ENCODE peak calls at places on chromosomes 3 and 15, in five cellular contexts. One of them, this sample, is unnamed.

GRCh38 chr3:142180761-142181362 is 31.5 kb upstream of the TFDP2 start:
- DNase-seq in IMR-90: peak; percentile 34
- DNase-seq in fibroblast of mammary gland: peak; percentile 51
- DNase-seq in astrocyte: peak; percentile 9
- DNase-seq in GM12865: peak; percentile 52
- DNase-seq in this sample: peak; percentile 30

GRCh38 chr3:172808969-172809546 is 58.5 kb downstream of the ECT2 start:
- DNase-seq in GM12865: peak; percentile 25
- DNase-seq in IMR-90: peak; percentile 61
- DNase-seq in astrocyte: peak; percentile 35
- DNase-seq in fibroblast of mammary gland: peak; percentile 61
- DNase-seq in this sample: peak; percentile 59

GRCh38 chr3:76065975-76066374 is 280.6 kb upstream of the ZNF717 start:
- DNase-seq in IMR-90: peak; percentile 30
- DNase-seq in fibroblast of mammary gland: peak; percentile 32
- DNase-seq in GM12865: no peak
- DNase-seq in astrocyte: peak; percentile 26
- DNase-seq in this sample: no peak

GRCh38 chr3:108117245-108117644 is 26.4 kb upstream of the CD47 start:
- DNase-seq in IMR-90: peak; percentile 51
- DNase-seq in GM12865: no peak
- DNase-seq in astrocyte: no peak
- DNase-seq in fibroblast of mammary gland: peak; percentile 15
- DNase-seq in this sample: peak; percentile 22

GRCh38 chr15:90959894-90960293 is 5.2 kb downstream of the RCCD1 start:
- DNase-seq in IMR-90: peak; percentile 18
- DNase-seq in astrocyte: no peak
- DNase-seq in fibroblast of mammary gland: no peak
- DNase-seq in GM12865: no peak
- DNase-seq in this sample: peak; percentile 83

GRCh38 chr3:172313671-172314070 is 134.6 kb downstream of the GHSR start:
- DNase-seq in astrocyte: peak; percentile 22
- DNase-seq in fibroblast of mammary gland: no peak
- DNase-seq in IMR-90: peak; percentile 16
- DNase-seq in GM12865: no peak
- DNase-seq in this sample: no peak

GRCh38 chr3:177111541-177111949 is 85.7 kb downstream of the TBL1XR1 start:
- DNase-seq in astrocyte: no peak
- DNase-seq in GM12865: no peak
- DNase-seq in IMR-90: no peak
- DNase-seq in fibroblast of mammary gland: no peak
- DNase-seq in this sample: no peak

GRCh38 chr3:110791971-110792370 is 279.6 kb upstream of the NECTIN3 start:
- DNase-seq in GM12865: no peak
- DNase-seq in fibroblast of mammary gland: no peak
- DNase-seq in IMR-90: no peak
- DNase-seq in astrocyte: no peak
- DNase-seq in this sample: peak; percentile 17

GRCh38 chr3:106769045-106769444 is 608.2 kb upstream of the CCDC54 start:
- DNase-seq in IMR-90: no peak
- DNase-seq in fibroblast of mammary gland: no peak
- DNase-seq in GM12865: no peak
- DNase-seq in astrocyte: no peak
- DNase-seq in this sample: no peak

GRCh38 chr3:27467545-27467944 is 16.6 kb downstream of the SLC4A7 start:
- DNase-seq in IMR-90: peak; percentile 61
- DNase-seq in fibroblast of mammary gland: peak; percentile 62
- DNase-seq in GM12865: peak; percentile 43
- DNase-seq in astrocyte: no peak
- DNase-seq in this sample: peak; percentile 53

GRCh38 chr3:67647390-67647878 is 7.0 kb downstream of the SUCLG2 start:
- DNase-seq in astrocyte: peak; percentile 99
- DNase-seq in fibroblast of mammary gland: peak; percentile 100
- DNase-seq in GM12865: no peak
- DNase-seq in IMR-90: peak; percentile 99
- DNase-seq in this sample: peak; percentile 99

GRCh38 chr3:4900298-4900697 is 78.9 kb upstream of the BHLHE40 start:
- DNase-seq in astrocyte: no peak
- DNase-seq in GM12865: no peak
- DNase-seq in IMR-90: no peak
- DNase-seq in fibroblast of mammary gland: no peak
- DNase-seq in this sample: no peak

GRCh38 chr3:133821767-133822638 is 16.4 kb downstream of the SRPRB start:
- DNase-seq in IMR-90: peak; percentile 80
- DNase-seq in astrocyte: peak; percentile 60
- DNase-seq in GM12865: no peak
- DNase-seq in fibroblast of mammary gland: peak; percentile 95
- DNase-seq in this sample: peak; percentile 22

GRCh38 chr15:100696452-100696851 is 94.1 kb downstream of the ASB7 start:
- DNase-seq in GM12865: no peak
- DNase-seq in astrocyte: peak; percentile 85
- DNase-seq in fibroblast of mammary gland: peak; percentile 45
- DNase-seq in IMR-90: no peak
- DNase-seq in this sample: no peak

GRCh38 chr3:71250026-71250425 is 333.5 kb downstream of the FOXP1 start:
- DNase-seq in astrocyte: no peak
- DNase-seq in fibroblast of mammary gland: no peak
- DNase-seq in IMR-90: no peak
- DNase-seq in GM12865: no peak
- DNase-seq in this sample: no peak

GRCh38 chr3:153756816-153757215 is 364.4 kb upstream of the ARHGEF26 start:
- DNase-seq in IMR-90: no peak
- DNase-seq in GM12865: no peak
- DNase-seq in fibroblast of mammary gland: peak; percentile 67
- DNase-seq in astrocyte: peak; percentile 26
- DNase-seq in this sample: peak; percentile 34

GRCh38 chr3:156997351-156997750 is 162.6 kb downstream of the CCNL1 start:
- DNase-seq in IMR-90: no peak
- DNase-seq in astrocyte: peak; percentile 9
- DNase-seq in GM12865: no peak
- DNase-seq in fibroblast of mammary gland: peak; percentile 56
- DNase-seq in this sample: peak; percentile 79

GRCh38 chr3:50150404-50150750 is 4.7 kb upstream of the SEMA3F start:
- DNase-seq in IMR-90: no peak
- DNase-seq in GM12865: no peak
- DNase-seq in fibroblast of mammary gland: no peak
- DNase-seq in astrocyte: no peak
- DNase-seq in this sample: no peak

GRCh38 chr3:50147447-50147846 is 7.7 kb upstream of the SEMA3F start:
- DNase-seq in GM12865: no peak
- DNase-seq in astrocyte: no peak
- DNase-seq in fibroblast of mammary gland: no peak
- DNase-seq in IMR-90: no peak
- DNase-seq in this sample: peak; percentile 59

GRCh38 chr3:50147861-50148260 is 7.3 kb upstream of the SEMA3F start:
- DNase-seq in GM12865: no peak
- DNase-seq in astrocyte: no peak
- DNase-seq in IMR-90: peak; percentile 37
- DNase-seq in fibroblast of mammary gland: peak; percentile 19
- DNase-seq in this sample: peak; percentile 59

GRCh38 chr3:50147016-50147415 is 8.1 kb upstream of the SEMA3F start:
- DNase-seq in IMR-90: no peak
- DNase-seq in GM12865: no peak
- DNase-seq in astrocyte: no peak
- DNase-seq in fibroblast of mammary gland: no peak
- DNase-seq in this sample: no peak

DNA sequence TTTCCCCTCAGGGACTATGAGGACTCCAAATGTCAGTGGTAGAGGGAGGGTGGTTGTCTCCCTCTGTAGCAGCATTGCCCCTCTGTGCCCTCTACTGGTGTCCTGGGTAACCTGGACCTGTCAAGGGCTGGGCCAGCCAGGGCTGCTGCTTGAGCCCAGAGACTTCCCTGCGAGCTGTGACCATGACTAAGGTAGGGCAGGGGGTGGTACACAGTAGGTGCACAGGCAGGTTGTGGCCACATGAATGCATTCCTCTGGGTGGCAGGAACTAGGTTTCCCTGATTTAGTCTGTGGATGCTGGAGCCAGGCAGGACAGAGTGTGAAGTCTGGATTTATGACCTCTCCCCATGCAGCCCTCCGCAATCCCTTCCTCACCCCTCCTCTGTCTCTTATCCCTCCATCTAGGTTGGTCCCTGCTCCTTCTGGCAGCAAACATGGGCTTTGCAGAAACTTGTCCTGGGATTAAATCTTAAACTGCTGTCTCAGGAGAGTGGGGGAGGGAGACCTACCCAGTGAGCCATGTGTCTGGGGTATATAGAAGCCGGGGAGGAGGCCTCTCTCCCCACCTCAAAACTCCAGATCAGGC is 8.7 kb upstream of the SEMA3F start:
- DNase-seq in astrocyte: no peak
- DNase-seq in IMR-90: no peak
- DNase-seq in fibroblast of mammary gland: no peak
- DNase-seq in GM12865: no peak
- DNase-seq in this sample: no peak
- TF ChIP-seq CTCF in astrocyte: no peak
- TF ChIP-seq CTCF in IMR-90: no peak
- TF ChIP-seq CTCF in fibroblast of mammary gland: no peak
- TF ChIP-seq CTCF in GM12865: no peak
- TF ChIP-seq CTCF in this sample: peak; percentile 14

DNA sequence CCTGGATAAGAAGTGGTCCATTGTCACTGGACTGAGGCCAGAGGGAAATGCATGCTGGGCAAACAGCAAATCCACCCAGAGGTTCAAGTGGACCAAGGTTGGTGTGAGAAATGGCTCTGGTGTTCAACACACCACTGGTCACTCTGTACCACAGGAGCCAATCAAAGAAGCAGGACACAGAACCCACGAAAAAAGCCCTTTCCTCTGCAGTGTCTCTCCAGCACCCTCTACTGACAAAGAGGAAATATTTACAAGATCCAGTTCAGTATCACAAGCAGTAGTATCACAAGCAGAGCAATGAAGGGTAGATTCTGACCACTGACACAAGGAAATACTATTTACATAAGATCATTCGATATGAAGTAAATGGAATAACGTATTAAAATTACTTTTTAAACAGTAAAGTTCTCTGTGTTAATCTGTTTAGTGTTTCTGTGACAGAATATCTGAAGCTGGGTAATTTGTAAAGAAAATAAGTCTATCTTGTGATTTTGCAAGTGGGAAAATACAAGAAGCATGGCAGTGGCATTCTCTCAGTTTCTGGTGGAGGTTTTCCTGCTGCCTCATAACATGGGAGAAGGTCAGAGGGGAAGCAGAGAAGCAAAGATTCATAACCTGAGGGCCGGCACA is 390.7 kb downstream of the EFHB start:
- DNase-seq in GM12865: peak; percentile 64
- DNase-seq in IMR-90: no peak
- DNase-seq in fibroblast of mammary gland: no peak
- DNase-seq in astrocyte: no peak
- DNase-seq in this sample: no peak
- TF ChIP-seq CTCF in GM12865: peak; percentile 76
- TF ChIP-seq CTCF in IMR-90: no peak
- TF ChIP-seq CTCF in fibroblast of mammary gland: no peak
- TF ChIP-seq CTCF in astrocyte: no peak
- TF ChIP-seq CTCF in this sample: no peak

DNA sequence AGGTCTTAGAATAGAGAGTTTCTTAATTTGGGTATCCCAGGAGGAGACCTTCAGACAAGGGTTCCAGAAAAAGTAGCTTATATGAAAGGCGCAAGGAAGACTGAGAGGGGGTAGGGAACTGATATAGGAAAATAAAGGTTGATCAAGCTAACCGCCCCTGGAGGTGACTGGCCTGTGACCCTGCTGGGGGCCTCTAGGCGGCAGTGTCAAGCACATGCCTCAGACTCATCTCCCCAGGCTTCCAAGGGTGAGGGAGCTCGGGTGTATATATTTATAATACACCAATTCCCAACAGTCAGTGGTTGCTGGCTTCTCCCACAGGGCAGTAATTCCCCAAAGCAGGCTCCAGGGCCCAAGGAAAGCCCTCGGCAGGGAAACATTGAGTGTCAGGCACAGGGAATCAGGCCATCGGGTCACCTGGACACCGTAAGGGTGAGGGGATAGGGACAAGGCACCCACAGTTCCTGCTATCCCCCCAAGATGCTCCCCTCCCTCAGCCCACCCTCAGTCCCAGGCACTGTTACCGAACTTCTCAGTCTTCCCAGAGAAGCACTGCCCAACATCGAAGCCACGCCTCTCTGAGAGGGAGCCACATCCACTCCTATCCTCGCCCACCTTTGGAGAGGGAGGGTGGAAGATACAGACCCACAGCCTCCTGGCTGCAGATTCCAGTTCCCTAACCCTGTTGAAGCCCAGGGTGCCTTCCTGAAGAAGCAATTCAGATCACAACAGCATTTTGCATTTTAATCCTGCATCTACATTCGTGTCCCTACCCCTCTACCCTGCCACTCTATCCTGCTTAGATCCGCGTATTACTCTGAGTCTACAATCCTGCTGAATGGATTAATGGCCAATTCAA is 19.5 kb upstream of the CAV3 start:
- DNase-seq in astrocyte: no peak
- DNase-seq in fibroblast of mammary gland: no peak
- DNase-seq in GM12865: peak; percentile 15
- DNase-seq in IMR-90: no peak
- DNase-seq in this sample: no peak
- TF ChIP-seq CTCF in astrocyte: no peak
- TF ChIP-seq CTCF in fibroblast of mammary gland: peak; percentile 51
- TF ChIP-seq CTCF in GM12865: peak; percentile 60
- TF ChIP-seq CTCF in IMR-90: peak; percentile 26
- TF ChIP-seq CTCF in this sample: peak; percentile 47

DNA sequence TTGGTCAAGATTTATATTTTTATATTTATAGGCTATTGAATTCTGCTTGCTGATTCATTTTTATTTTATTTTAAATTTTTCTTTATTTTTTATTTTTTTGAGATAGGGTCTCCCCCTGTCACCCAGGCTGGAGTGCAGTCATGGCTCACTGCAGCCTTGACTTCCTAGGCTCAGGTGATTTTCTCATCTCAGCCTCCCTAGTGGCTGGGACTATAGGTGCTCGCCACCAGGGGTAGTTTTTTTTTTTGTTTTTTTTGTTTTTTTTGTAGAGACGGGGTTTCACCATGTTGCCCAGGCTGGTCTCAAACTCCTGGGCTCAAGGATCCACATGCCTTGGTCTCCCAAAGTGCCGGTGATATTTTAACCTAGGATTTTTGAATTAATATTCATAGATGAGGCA is 31.2 kb downstream of the NR2E3 start:
- DNase-seq in IMR-90: no peak
- DNase-seq in fibroblast of mammary gland: no peak
- DNase-seq in astrocyte: no peak
- DNase-seq in GM12865: no peak
- DNase-seq in this sample: no peak
- TF ChIP-seq CTCF in IMR-90: no peak
- TF ChIP-seq CTCF in fibroblast of mammary gland: no peak
- TF ChIP-seq CTCF in astrocyte: no peak
- TF ChIP-seq CTCF in GM12865: no peak
- TF ChIP-seq CTCF in this sample: no peak

GRCh38 chr15:76823303-76823702 is 81.8 kb downstream of the SCAPER start:
- DNase-seq in fibroblast of mammary gland: no peak
- DNase-seq in astrocyte: no peak
- DNase-seq in GM12865: no peak
- DNase-seq in IMR-90: no peak
- DNase-seq in this sample: no peak
- TF ChIP-seq CTCF in fibroblast of mammary gland: no peak
- TF ChIP-seq CTCF in astrocyte: no peak
- TF ChIP-seq CTCF in GM12865: no peak
- TF ChIP-seq CTCF in IMR-90: no peak
- TF ChIP-seq CTCF in this sample: no peak

This sample was measured in AG10803.